ENCODE peak calls at places on chromosome 10, in seven cellular contexts. P is NCI-H1105 treated with DMSO at 0.1 percent for 48 hours; U is activated CD8-positive, alpha-beta memory T cell treated with anti-CD3 and anti-CD28 coated beads, Interleukin-2, amount 50 U/mL, for 48 hours; V is cardiac septum; R is A172; D is OCI-LY7; Q is omental fat pad. Y is an unnamed sample.

GRCh38 chr10:29479081-29479917 is 155.5 kb downstream of the SVIL start:
- DNase-seq in P (peak), U (no peak), V (no peak), R (peak), D (peak), Q (no peak), Y (no peak)

GRCh38 chr10:27742926-27743735 is 2.5 kb downstream of the MKX start:
- DNase-seq in P (peak), U (peak), V (no peak), R (no peak), D (no peak), Q (no peak), Y (no peak)

GRCh38 chr10:133258818-133259602 is 17.7 kb downstream of the ADAM8 start:
- DNase-seq in P (no peak), U (peak), V (peak), R (peak), D (no peak), Q (peak), Y (peak)

GRCh38 chr10:110404374-110404773 is 93.3 kb upstream of the DUSP5 start:
- DNase-seq in P (no peak), U (no peak), V (no peak), R (no peak), D (no peak), Q (no peak), Y (no peak)

GRCh38 chr10:43846187-43846680 is 197.6 kb upstream of the ZNF32 start:
- DNase-seq in P (no peak), U (no peak), V (peak), R (no peak), D (no peak), Q (no peak), Y (no peak)

GRCh38 chr10:92290837-92291609 is at the start of the genes CPEB3 and MARCHF5:
- DNase-seq in P (peak), U (peak), V (peak), R (peak), D (peak), Q (peak), Y (peak)

GRCh38 chr10:119357389-119358139 is 150.2 kb downstream of the GRK5 start:
- DNase-seq in P (no peak), U (no peak), V (no peak), R (no peak), D (no peak), Q (no peak), Y (no peak)

GRCh38 chr10:115875172-115875571 is 397.8 kb downstream of the GFRA1 start:
- DNase-seq in P (no peak), U (no peak), V (no peak), R (no peak), D (no peak), Q (no peak), Y (no peak)

GRCh38 chr10:119466655-119467054 is 75.9 kb downstream of the RGS10 start:
- DNase-seq in P (no peak), U (peak), V (no peak), R (peak), D (no peak), Q (no peak), Y (peak)

GRCh38 chr10:112915590-112916572 is 34.2 kb upstream of the TCF7L2 start:
- DNase-seq in P (no peak), U (no peak), V (no peak), R (peak), D (no peak), Q (no peak), Y (peak)

GRCh38 chr10:124093076-124093773 is at the start of gene CHST15:
- DNase-seq in P (peak), U (peak), V (no peak), R (peak), D (peak), Q (no peak), Y (peak)

GRCh38 chr10:49171326-49172140 is 16.7 kb downstream of the TMEM273 start:
- DNase-seq in P (no peak), U (peak), V (no peak), R (no peak), D (no peak), Q (no peak), Y (no peak)

GRCh38 chr10:132904169-132904813 is 38.1 kb downstream of the CFAP46 start:
- DNase-seq in P (peak), U (peak), V (no peak), R (peak), D (peak), Q (no peak), Y (peak)

GRCh38 chr10:91340613-91341362 is 69.4 kb upstream of the HECTD2 start:
- DNase-seq in P (peak), U (no peak), V (no peak), R (peak), D (no peak), Q (no peak), Y (peak)

GRCh38 chr10:30751678-30752331 is 122.3 kb upstream of the LYZL2 start:
- DNase-seq in P (peak), U (peak), V (peak), R (peak), D (peak), Q (no peak), Y (no peak)

GRCh38 chr10:92590623-92591549 is 2.0 kb upstream of the KIF11 start:
- DNase-seq in P (peak), U (no peak), V (no peak), R (no peak), D (peak), Q (no peak), Y (no peak)

GRCh38 chr10:103967433-103968142 is 648 bp downstream of the SLK start:
- DNase-seq in P (peak), U (no peak), V (no peak), R (peak), D (peak), Q (no peak), Y (no peak)

GRCh38 chr10:68517188-68517587 is 10.1 kb downstream of the SLC25A16 start:
- DNase-seq in P (no peak), U (no peak), V (no peak), R (no peak), D (no peak), Q (no peak), Y (no peak)